ENCODE peak calls at places on chromosome 16, in four cellular contexts. One of them, this sample, is unnamed.

GRCh38 chr16:1293921-1294656 is 15.3 kb upstream of the UBE2I start:
- DNase-seq in neural progenitor cell: no peak
- DNase-seq in AG04450: no peak
- DNase-seq in astrocyte of the spinal cord: no peak
- DNase-seq in this sample: no peak

GRCh38 chr16:77657016-77657415 is 65.3 kb upstream of the NUDT7 start:
- DNase-seq in AG04450: no peak
- DNase-seq in astrocyte of the spinal cord: peak
- DNase-seq in neural progenitor cell: peak
- DNase-seq in this sample: peak

GRCh38 chr16:2095315-2095853 is 40.3 kb downstream of the PKD1 start:
- DNase-seq in neural progenitor cell: no peak
- DNase-seq in astrocyte of the spinal cord: no peak
- DNase-seq in AG04450: no peak
- DNase-seq in this sample: no peak

GRCh38 chr16:21645261-21645721 is 7.1 kb downstream of the IGSF6 start:
- DNase-seq in AG04450: no peak
- DNase-seq in neural progenitor cell: no peak
- DNase-seq in astrocyte of the spinal cord: peak
- DNase-seq in this sample: no peak

GRCh38 chr16:49603956-49604355 is 230.4 kb downstream of the C16orf78 start:
- DNase-seq in astrocyte of the spinal cord: no peak
- DNase-seq in AG04450: no peak
- DNase-seq in neural progenitor cell: no peak
- DNase-seq in this sample: no peak

GRCh38 chr16:11372073-11372923 is 27.0 kb downstream of the RMI2 start:
- DNase-seq in neural progenitor cell: no peak
- DNase-seq in astrocyte of the spinal cord: no peak
- DNase-seq in AG04450: no peak
- DNase-seq in this sample: no peak

GRCh38 chr16:46929378-46930332 is 43.8 kb downstream of the DNAJA2 start:
- DNase-seq in AG04450: peak
- DNase-seq in astrocyte of the spinal cord: peak
- DNase-seq in neural progenitor cell: peak
- DNase-seq in this sample: peak

GRCh38 chr16:5479925-5480324 is 382.3 kb upstream of the EEF2KMT start:
- DNase-seq in AG04450: no peak
- DNase-seq in astrocyte of the spinal cord: no peak
- DNase-seq in neural progenitor cell: no peak
- DNase-seq in this sample: no peak

GRCh38 chr16:3595521-3596021 is 15.8 kb downstream of the SLX4 start:
- DNase-seq in neural progenitor cell: no peak
- DNase-seq in AG04450: no peak
- DNase-seq in astrocyte of the spinal cord: no peak
- DNase-seq in this sample: no peak

GRCh38 chr16:50697881-50698767 is 4.7 kb downstream of the NOD2 start:
- DNase-seq in AG04450: no peak
- DNase-seq in neural progenitor cell: no peak
- DNase-seq in astrocyte of the spinal cord: peak
- DNase-seq in this sample: peak

GRCh38 chr16:66320774-66321173 is 45.7 kb upstream of the CDH5 start:
- DNase-seq in astrocyte of the spinal cord: no peak
- DNase-seq in neural progenitor cell: no peak
- DNase-seq in AG04450: no peak
- DNase-seq in this sample: no peak

GRCh38 chr16:68343137-68343536 is 32.3 kb downstream of the PRMT7 start:
- DNase-seq in neural progenitor cell: no peak
- DNase-seq in AG04450: no peak
- DNase-seq in astrocyte of the spinal cord: no peak
- DNase-seq in this sample: no peak

GRCh38 chr16:10981697-10982216 is 37.4 kb downstream of the CLEC16A start:
- DNase-seq in astrocyte of the spinal cord: no peak
- DNase-seq in AG04450: no peak
- DNase-seq in neural progenitor cell: no peak
- DNase-seq in this sample: no peak

GRCh38 chr16:10318798-10319500 is 66.9 kb upstream of the ATF7IP2 start:
- DNase-seq in AG04450: no peak
- DNase-seq in astrocyte of the spinal cord: no peak
- DNase-seq in neural progenitor cell: no peak
- DNase-seq in this sample: no peak

GRCh38 chr16:73565925-73566324 is 518.0 kb upstream of the ZFHX3 start:
- DNase-seq in AG04450: no peak
- DNase-seq in neural progenitor cell: no peak
- DNase-seq in astrocyte of the spinal cord: no peak
- DNase-seq in this sample: no peak

DNA sequence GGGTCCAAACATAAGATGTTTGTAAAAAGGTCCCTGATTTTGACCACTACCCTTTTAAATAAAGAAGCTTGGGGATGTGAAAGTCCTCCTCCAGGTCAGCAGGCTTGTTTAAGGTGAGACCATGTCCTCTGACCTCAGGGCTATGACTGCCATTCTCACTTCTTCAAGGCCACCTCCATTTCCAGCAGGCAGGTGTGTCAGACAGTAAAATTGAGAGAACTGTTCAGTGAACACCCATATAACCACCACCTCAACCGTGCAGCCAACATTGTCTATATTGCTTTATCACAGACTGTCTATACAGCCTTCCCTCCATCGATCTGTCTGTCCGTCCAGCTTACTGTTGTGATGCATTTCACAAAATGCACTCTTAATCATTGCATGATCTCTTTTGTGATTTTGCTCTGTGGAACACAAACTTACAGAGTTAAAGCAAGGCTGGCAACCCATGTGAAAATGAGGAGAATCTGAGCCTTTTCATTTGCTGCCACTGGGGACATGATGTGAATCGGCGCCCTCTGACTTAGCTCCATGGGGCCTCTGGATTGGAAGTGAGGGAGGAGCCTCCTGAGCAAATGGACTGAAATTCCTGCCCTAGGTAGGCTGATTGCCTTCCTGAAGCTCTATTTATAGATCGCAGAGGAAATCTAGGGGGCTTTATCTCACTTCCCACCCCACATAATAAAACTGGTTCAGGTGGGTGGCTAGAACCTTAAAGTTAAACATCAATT is 53.8 kb downstream of the ZNRF1 start:
- DNase-seq in neural progenitor cell: peak
- DNase-seq in AG04450: no peak
- DNase-seq in astrocyte of the spinal cord: no peak
- DNase-seq in this sample: no peak
- TF ChIP-seq CTCF in neural progenitor cell: no peak
- TF ChIP-seq CTCF in AG04450: no peak
- TF ChIP-seq CTCF in astrocyte of the spinal cord: no peak
- TF ChIP-seq CTCF in this sample: no peak

GRCh38 chr16:88856828-88857727 is at the start of the genes GALNS and TRAPPC2L:
- DNase-seq in AG04450: peak
- DNase-seq in astrocyte of the spinal cord: peak
- DNase-seq in neural progenitor cell: peak
- DNase-seq in this sample: peak
- TF ChIP-seq CTCF in AG04450: no peak
- TF ChIP-seq CTCF in astrocyte of the spinal cord: no peak
- TF ChIP-seq CTCF in neural progenitor cell: no peak
- TF ChIP-seq CTCF in this sample: no peak

DNA sequence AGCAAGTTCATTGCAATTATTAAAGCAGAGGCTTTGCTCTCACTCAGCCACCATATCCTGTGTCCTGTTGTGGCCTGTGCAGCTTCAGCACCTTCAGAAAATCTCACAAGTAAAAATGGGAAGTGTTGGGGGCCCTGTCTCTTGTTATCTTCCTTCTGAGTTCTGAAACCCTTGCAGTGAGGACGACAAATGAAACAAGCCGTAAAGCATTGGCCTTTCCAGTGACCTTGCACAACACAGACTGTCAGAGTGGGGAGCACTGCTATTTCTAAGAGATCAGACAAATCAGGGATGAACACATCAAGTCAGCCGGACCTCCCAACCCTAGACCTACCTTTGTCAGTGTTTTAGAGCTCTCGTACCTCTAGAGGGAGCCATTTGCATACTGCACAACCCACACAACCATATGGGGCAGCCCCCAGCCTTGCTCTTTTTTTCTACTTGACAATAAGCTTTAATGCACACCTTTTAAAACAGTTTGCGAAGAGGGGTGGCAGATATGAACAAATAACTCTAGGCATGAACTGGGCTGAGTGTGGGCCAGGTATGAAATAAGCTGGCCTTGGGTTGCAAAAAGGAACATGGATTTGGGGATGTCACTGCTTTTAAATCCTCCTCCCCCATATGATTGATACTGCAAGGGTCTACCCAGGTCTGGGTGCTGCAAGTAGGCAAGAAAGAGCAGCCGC is 89.8 kb downstream of the KATNIP start:
- DNase-seq in AG04450: peak
- DNase-seq in neural progenitor cell: peak
- DNase-seq in astrocyte of the spinal cord: peak
- DNase-seq in this sample: peak
- TF ChIP-seq CTCF in AG04450: peak
- TF ChIP-seq CTCF in neural progenitor cell: peak
- TF ChIP-seq CTCF in astrocyte of the spinal cord: peak
- TF ChIP-seq CTCF in this sample: peak

DNA sequence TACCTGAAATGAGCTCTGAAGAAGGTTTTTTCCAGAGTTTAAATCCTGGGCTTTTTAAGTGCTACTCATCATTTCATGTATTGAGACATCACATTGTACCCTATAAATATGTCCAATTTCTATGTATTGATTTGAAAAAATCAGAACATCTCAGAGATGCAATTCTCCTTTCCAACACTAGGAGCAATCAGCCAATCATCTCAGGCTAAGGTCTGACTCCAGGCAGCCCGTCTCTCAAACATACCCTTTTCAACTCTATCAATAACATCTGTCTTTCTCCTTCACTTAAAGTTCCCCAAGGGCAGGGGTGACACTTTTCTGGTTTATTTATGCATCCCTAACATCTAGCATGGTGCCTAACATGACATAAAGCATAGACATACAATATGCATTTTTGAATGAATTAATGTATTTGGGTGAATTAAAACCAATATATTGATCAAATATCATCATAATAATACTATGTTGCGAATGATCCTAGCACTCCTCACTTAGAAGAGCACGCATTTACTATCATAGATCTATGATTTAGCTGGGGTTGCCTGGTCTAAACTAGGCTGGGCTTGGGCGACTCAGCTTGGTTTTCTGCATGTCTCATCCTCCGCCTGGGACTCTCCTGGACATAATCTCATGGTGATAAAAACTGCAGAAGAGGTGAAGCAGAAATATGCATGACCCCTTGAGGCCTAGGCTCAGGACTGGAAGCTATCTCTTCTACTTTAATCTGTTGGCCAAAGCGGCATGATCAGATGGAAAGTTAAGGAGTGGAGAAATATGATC is 5.2 kb upstream of the CDH11 start:
- DNase-seq in astrocyte of the spinal cord: no peak
- DNase-seq in AG04450: no peak
- DNase-seq in neural progenitor cell: no peak
- DNase-seq in this sample: no peak
- TF ChIP-seq CTCF in astrocyte of the spinal cord: peak
- TF ChIP-seq CTCF in AG04450: peak
- TF ChIP-seq CTCF in neural progenitor cell: peak
- TF ChIP-seq CTCF in this sample: peak

GRCh38 chr16:75204410-75204758 is 2.6 kb downstream of the CTRB2 start:
- DNase-seq in astrocyte of the spinal cord: no peak
- DNase-seq in AG04450: no peak
- DNase-seq in neural progenitor cell: no peak
- DNase-seq in this sample: no peak

GRCh38 chr16:75208242-75208825 is 1.4 kb upstream of the CTRB2 start:
- DNase-seq in AG04450: no peak
- DNase-seq in astrocyte of the spinal cord: no peak
- DNase-seq in neural progenitor cell: no peak
- DNase-seq in this sample: no peak

GRCh38 chr16:75207831-75208230 is 870 bp upstream of the CTRB2 start:
- DNase-seq in neural progenitor cell: no peak
- DNase-seq in AG04450: no peak
- DNase-seq in astrocyte of the spinal cord: no peak
- DNase-seq in this sample: no peak

GRCh38 chr16:75208861-75209505 is 2.0 kb upstream of the CTRB2 start:
- DNase-seq in AG04450: no peak
- DNase-seq in neural progenitor cell: no peak
- DNase-seq in astrocyte of the spinal cord: no peak
- DNase-seq in this sample: no peak

GRCh38 chr16:75206749-75207451 is at the start of gene CTRB2:
- DNase-seq in AG04450: no peak
- DNase-seq in neural progenitor cell: no peak
- DNase-seq in astrocyte of the spinal cord: no peak
- DNase-seq in this sample: no peak
- TF ChIP-seq CTCF in AG04450: no peak
- TF ChIP-seq CTCF in neural progenitor cell: no peak
- TF ChIP-seq CTCF in astrocyte of the spinal cord: no peak
- TF ChIP-seq CTCF in this sample: no peak